ENCODE peak calls at places on chromosomes 1 and 21, in four cellular contexts. One of them, this sample, is unnamed.

GRCh38 chr1:66999640-67000400 is 54.1 kb downstream of the SLC35D1 start:
- DNase-seq in ovary: no peak
- DNase-seq in NCI-H774: no peak
- DNase-seq in cardiac fibroblast: no peak
- DNase-seq in this sample: no peak

GRCh38 chr1:69693921-69694320 is 126.2 kb downstream of the LRRC7 start:
- DNase-seq in ovary: no peak
- DNase-seq in NCI-H774: no peak
- DNase-seq in cardiac fibroblast: no peak
- DNase-seq in this sample: no peak

GRCh38 chr1:54653036-54653435 is 11.4 kb downstream of the MROH7 start:
- DNase-seq in ovary: no peak
- DNase-seq in NCI-H774: no peak
- DNase-seq in cardiac fibroblast: no peak
- DNase-seq in this sample: no peak

GRCh38 chr1:181936269-181936668 is 125.2 kb downstream of the ZNF648 start:
- DNase-seq in ovary: no peak
- DNase-seq in NCI-H774: no peak
- DNase-seq in cardiac fibroblast: no peak
- DNase-seq in this sample: no peak

GRCh38 chr1:155910621-155911121 is 478 bp downstream of the RIT1 start:
- DNase-seq in ovary: no peak
- DNase-seq in NCI-H774: no peak
- DNase-seq in cardiac fibroblast: peak; percentile 40
- DNase-seq in this sample: peak; percentile 18

GRCh38 chr1:28860332-28861073 is 48.5 kb downstream of the OPRD1 start:
- DNase-seq in ovary: no peak
- DNase-seq in NCI-H774: no peak
- DNase-seq in cardiac fibroblast: peak; percentile 7
- DNase-seq in this sample: no peak

GRCh38 chr1:150973258-150973825 is 1.3 kb downstream of the CERS2 start:
- DNase-seq in ovary: peak; percentile 38
- DNase-seq in NCI-H774: no peak
- DNase-seq in cardiac fibroblast: no peak
- DNase-seq in this sample: no peak

GRCh38 chr1:23129846-23130245 is 38.8 kb downstream of the LUZP1 start:
- DNase-seq in ovary: no peak
- DNase-seq in NCI-H774: no peak
- DNase-seq in cardiac fibroblast: no peak
- DNase-seq in this sample: no peak

GRCh38 chr1:203677771-203678170 is 51.1 kb downstream of the ATP2B4 start:
- DNase-seq in ovary: no peak
- DNase-seq in NCI-H774: no peak
- DNase-seq in cardiac fibroblast: no peak
- DNase-seq in this sample: no peak

GRCh38 chr1:217333939-217334338 is 297.0 kb downstream of the GPATCH2 start:
- DNase-seq in ovary: no peak
- DNase-seq in NCI-H774: peak; percentile 41
- DNase-seq in cardiac fibroblast: peak; percentile 51
- DNase-seq in this sample: peak; percentile 4

GRCh38 chr1:41740630-41741239 is 178.0 kb downstream of the HIVEP3 start:
- DNase-seq in ovary: no peak
- DNase-seq in NCI-H774: no peak
- DNase-seq in cardiac fibroblast: no peak
- DNase-seq in this sample: no peak

GRCh38 chr21:18142639-18143038 is 102.0 kb upstream of the CHODL start:
- DNase-seq in ovary: no peak
- DNase-seq in NCI-H774: peak; percentile 36
- DNase-seq in cardiac fibroblast: no peak
- DNase-seq in this sample: peak; percentile 73

GRCh38 chr1:4557949-4558348 is 96.5 kb upstream of the AJAP1 start:
- DNase-seq in ovary: no peak
- DNase-seq in NCI-H774: no peak
- DNase-seq in cardiac fibroblast: no peak
- DNase-seq in this sample: no peak

GRCh38 chr1:162279099-162279498 is 97.6 kb downstream of the SPATA46 start:
- DNase-seq in ovary: no peak
- DNase-seq in NCI-H774: no peak
- DNase-seq in cardiac fibroblast: no peak
- DNase-seq in this sample: no peak

GRCh38 chr1:214002472-214002871 is 14.7 kb downstream of the PROX1 start:
- DNase-seq in ovary: peak; percentile 37
- DNase-seq in NCI-H774: peak; percentile 64
- DNase-seq in cardiac fibroblast: peak; percentile 51
- DNase-seq in this sample: peak; percentile 73

GRCh38 chr1:224067621-224068457 is 46.1 kb upstream of the FBXO28 start:
- DNase-seq in ovary: no peak
- DNase-seq in NCI-H774: no peak
- DNase-seq in cardiac fibroblast: no peak
- DNase-seq in this sample: no peak

GRCh38 chr1:230067871-230068814 is 1.1 kb downstream of the GALNT2 start:
- DNase-seq in ovary: peak; percentile 59
- DNase-seq in NCI-H774: no peak
- DNase-seq in cardiac fibroblast: no peak
- DNase-seq in this sample: no peak

GRCh38 chr1:162383516-162383915 is 2.0 kb downstream of the C1orf226 start:
- DNase-seq in ovary: no peak
- DNase-seq in NCI-H774: no peak
- DNase-seq in cardiac fibroblast: no peak
- DNase-seq in this sample: no peak

GRCh38 chr1:119323216-119323982 is 45.2 kb upstream of the HAO2 start:
- DNase-seq in ovary: no peak
- DNase-seq in NCI-H774: no peak
- DNase-seq in cardiac fibroblast: no peak
- DNase-seq in this sample: no peak

GRCh38 chr21:17780539-17780938 is 38.6 kb downstream of the C21orf91 start:
- DNase-seq in ovary: no peak
- DNase-seq in NCI-H774: no peak
- DNase-seq in cardiac fibroblast: no peak
- DNase-seq in this sample: no peak

GRCh38 chr1:23963617-23964234 is 4.1 kb downstream of the PNRC2 start:
- DNase-seq in ovary: no peak
- DNase-seq in NCI-H774: no peak
- DNase-seq in cardiac fibroblast: no peak
- DNase-seq in this sample: no peak

GRCh38 chr1:214842856-214843255 is 239.7 kb upstream of the KCNK2 start:
- DNase-seq in ovary: no peak
- DNase-seq in NCI-H774: no peak
- DNase-seq in cardiac fibroblast: no peak
- DNase-seq in this sample: no peak

GRCh38 chr1:40162791-40163441 is 1.7 kb downstream of the RLF start:
- DNase-seq in ovary: no peak
- DNase-seq in NCI-H774: no peak
- DNase-seq in cardiac fibroblast: no peak
- DNase-seq in this sample: no peak

GRCh38 chr1:183098349-183098748 is 75.1 kb downstream of the LAMC1 start:
- DNase-seq in ovary: no peak
- DNase-seq in NCI-H774: no peak
- DNase-seq in cardiac fibroblast: no peak
- DNase-seq in this sample: no peak

GRCh38 chr1:203663294-203663693 is 36.7 kb downstream of the ATP2B4 start:
- DNase-seq in ovary: no peak
- DNase-seq in NCI-H774: no peak
- DNase-seq in cardiac fibroblast: peak; percentile 49
- DNase-seq in this sample: no peak

GRCh38 chr1:179879797-179880196 is 2.2 kb upstream of the TOR1AIP2 start:
- DNase-seq in ovary: no peak
- DNase-seq in NCI-H774: no peak
- DNase-seq in cardiac fibroblast: no peak
- DNase-seq in this sample: no peak

GRCh38 chr1:27689423-27690173 is 17.6 kb upstream of the IFI6 start:
- DNase-seq in ovary: no peak
- DNase-seq in NCI-H774: no peak
- DNase-seq in cardiac fibroblast: peak; percentile 59
- DNase-seq in this sample: no peak

GRCh38 chr21:34498623-34499022 is 13.4 kb downstream of the KCNE1 start:
- DNase-seq in ovary: no peak
- DNase-seq in NCI-H774: no peak
- DNase-seq in cardiac fibroblast: peak; percentile 57
- DNase-seq in this sample: no peak

GRCh38 chr21:42652527-42653491 is 612 bp upstream of the PDE9A start:
- DNase-seq in ovary: peak; percentile 60
- DNase-seq in NCI-H774: no peak
- DNase-seq in cardiac fibroblast: peak; percentile 61
- DNase-seq in this sample: peak; percentile 11

This sample was measured in NCI-H748 treated with DMSO at 0.1 percent for 48 hours.